ENCODE peak calls at places on chromosomes 2 and 18, in four cellular contexts. V is endodermal cell, I is A549, F is nephron progenitor cell. O is an unnamed sample.

GRCh38 chr2:215553946-215554345 is 118.1 kb upstream of the FN1 start:
- DNase-seq in F (no peak), I (no peak), V (no peak), O (no peak)

GRCh38 chr2:103289101-103289725 is 527.4 kb downstream of the TMEM182 start:
- DNase-seq in I (no peak), V (peak; percentile 68), F (no peak), O (peak; percentile 15)

GRCh38 chr2:135099802-135100483 is 47.9 kb downstream of the RAB3GAP1 start:
- DNase-seq in I (no peak), F (no peak), V (no peak), O (no peak)

GRCh38 chr2:6352906-6353515 is 512.7 kb downstream of the CMPK2 start:
- DNase-seq in I (peak; percentile 43), F (peak; percentile 69), V (peak; percentile 94), O (peak; percentile 73)

GRCh38 chr2:224586127-224586702 is 1.1 kb upstream of the CUL3 start:
- DNase-seq in F (no peak), V (no peak), I (no peak), O (no peak)

GRCh38 chr18:67232991-67233390 is 283.5 kb downstream of the DSEL start:
- DNase-seq in I (no peak), F (no peak), V (no peak), O (no peak)

GRCh38 chr2:179311071-179311470 is 46.4 kb upstream of the SESTD1 start:
- DNase-seq in V (no peak), F (peak; percentile 2), I (no peak), O (no peak)

GRCh38 chr2:27795868-27796277 is 24.4 kb downstream of the MRPL33 start:
- DNase-seq in F (no peak), V (no peak), I (no peak), O (no peak)

GRCh38 chr18:23825978-23826405 is 136.7 kb downstream of the LAMA3 start:
- DNase-seq in F (no peak), I (no peak), V (no peak), O (no peak)

GRCh38 chr18:31977270-31977872 is 34.4 kb upstream of the TRAPPC8 start:
- DNase-seq in V (peak; percentile 87), F (peak; percentile 44), I (peak; percentile 53), O (peak; percentile 37)

GRCh38 chr2:3280683-3281520 is 96.7 kb downstream of the EIPR1 start:
- DNase-seq in V (peak; percentile 24), I (no peak), F (no peak), O (no peak)

GRCh38 chr2:62032096-62032495 is 126.6 kb downstream of the COMMD1 start:
- DNase-seq in V (no peak), I (no peak), F (no peak), O (no peak)

GRCh38 chr2:16728742-16729141 is 63.1 kb upstream of the CYRIA start:
- DNase-seq in V (no peak), F (no peak), I (no peak), O (no peak)

GRCh38 chr2:223865124-223865523 is 27.7 kb upstream of the AP1S3 start:
- DNase-seq in F (no peak), I (no peak), V (no peak), O (no peak)

GRCh38 chr2:74528600-74529356 is 728 bp downstream of the AUP1 start:
- DNase-seq in I (no peak), V (no peak), F (no peak), O (no peak)

GRCh38 chr2:13923823-13924222 is 708.7 kb upstream of the LRATD1 start:
- DNase-seq in F (no peak), I (no peak), V (no peak), O (no peak)

GRCh38 chr18:37019157-37019571 is 190.2 kb downstream of the KIAA1328 start:
- DNase-seq in F (no peak), I (peak; percentile 12), V (peak; percentile 52), O (peak; percentile 5)

GRCh38 chr2:174617713-174618112 is 20.1 kb upstream of the WIPF1 start:
- DNase-seq in F (no peak), I (no peak), V (no peak), O (no peak)

GRCh38 chr18:2939317-2939716 is 73.6 kb downstream of the LPIN2 start:
- DNase-seq in F (no peak), V (no peak), I (peak; percentile 74), O (no peak)

GRCh38 chr2:72921088-72921851 is 4.0 kb downstream of the EMX1 start:
- DNase-seq in F (no peak), I (no peak), V (peak; percentile 33), O (no peak)

GRCh38 chr18:69647695-69648094 is 247.0 kb downstream of the DOK6 start:
- DNase-seq in V (no peak), F (no peak), I (no peak), O (no peak)

GRCh38 chr2:63875758-63876710 is 34.3 kb downstream of the UGP2 start:
- DNase-seq in V (no peak), F (no peak), I (no peak), O (no peak)

GRCh38 chr2:233223059-233223894 is 28.2 kb upstream of the ATG16L1 start:
- DNase-seq in I (no peak), V (no peak), F (no peak), O (no peak)

GRCh38 chr2:3461781-3462492 is 57.4 kb downstream of the ADI1 start:
- DNase-seq in I (peak; percentile 56), F (peak; percentile 37), V (no peak), O (peak; percentile 43)

GRCh38 chr2:53859354-53860159 is at the start of gene GPR75:
- DNase-seq in V (peak; percentile 77), F (peak; percentile 6), I (no peak), O (peak; percentile 28)

GRCh38 chr2:69305712-69306611 is 81.1 kb downstream of the GFPT1 start:
- DNase-seq in V (peak; percentile 77), I (peak; percentile 20), F (peak; percentile 42), O (peak; percentile 46)

GRCh38 chr18:12946549-12947354 is 1.1 kb upstream of the SEH1L start:
- DNase-seq in I (peak; percentile 58), V (peak; percentile 80), F (peak; percentile 52), O (peak; percentile 66)

GRCh38 chr2:190947139-190947538 is 66.5 kb downstream of the GLS start:
- DNase-seq in F (no peak), V (no peak), I (peak; percentile 59), O (no peak)

GRCh38 chr18:3062798-3063563 is 50.0 kb upstream of the LPIN2 start:
- DNase-seq in F (peak; percentile 69), V (peak; percentile 88), I (peak; percentile 42), O (peak; percentile 71)

GRCh38 chr2:133424876-133425275 is 143.4 kb downstream of the NCKAP5 start:
- DNase-seq in F (no peak), I (peak; percentile 15), V (no peak), O (no peak)

GRCh38 chr2:138209009-138209408 is 244.7 kb downstream of the HNMT start:
- DNase-seq in V (no peak), F (no peak), I (no peak), O (no peak)

GRCh38 chr18:13035249-13035914 is 44.2 kb downstream of the CEP192 start:
- DNase-seq in V (no peak), F (no peak), I (no peak), O (no peak)

GRCh38 chr2:99337164-99337930 is at the start of gene EIF5B:
- DNase-seq in F (peak; percentile 94), V (peak; percentile 98), I (peak; percentile 97), O (peak; percentile 95)
- TF ChIP-seq CTCF in F (peak; percentile 42), V (peak; percentile 79), I (peak; percentile 78), O (no peak)

GRCh38 chr2:84674586-84674985 is 158.3 kb downstream of the DNAH6 start:
- DNase-seq in F (no peak), I (no peak), V (no peak), O (no peak)

GRCh38 chr2:84674099-84674498 is 157.8 kb downstream of the DNAH6 start:
- DNase-seq in V (no peak), I (no peak), F (no peak), O (no peak)

GRCh38 chr2:84669122-84669521 is 152.8 kb downstream of the DNAH6 start:
- DNase-seq in I (no peak), V (no peak), F (no peak), O (no peak)
- TF ChIP-seq CTCF in I (no peak), V (no peak), F (no peak), O (no peak)

GRCh38 chr2:154507186-154507585 is 191.3 kb upstream of the KCNJ3 start:
- DNase-seq in F (no peak), I (no peak), V (no peak), O (no peak)
- TF ChIP-seq CTCF in F (no peak), I (no peak), V (peak; percentile 73), O (no peak)

GRCh38 chr2:101442667-101443061 is 32.2 kb downstream of the RFX8 start:
- DNase-seq in F (no peak), V (peak; percentile 81), I (peak; percentile 16), O (no peak)
- TF ChIP-seq CTCF in F (no peak), V (peak; percentile 52), I (no peak), O (no peak)

O was measured in endothelial cell.